ENCODE peak calls at places on chromosomes 16 and 17, in five cellular contexts. One of them, this sample, is unnamed.

GRCh38 chr17:75277664-75278071 is 6.6 kb upstream of the MIF4GD start:
- DNase-seq in NCI-H1694: no peak
- DNase-seq in activated CD4-positive, alpha-beta T cell treated with anti-CD3 and anti-CD28 coated beads for 48 hours: no peak
- DNase-seq in breast epithelium: no peak
- DNase-seq in GM04503: peak; percentile 70
- DNase-seq in this sample: no peak

GRCh38 chr16:47197536-47198179 is 53.9 kb upstream of the NETO2 start:
- DNase-seq in GM04503: peak; percentile 16
- DNase-seq in activated CD4-positive, alpha-beta T cell treated with anti-CD3 and anti-CD28 coated beads for 48 hours: no peak
- DNase-seq in breast epithelium: no peak
- DNase-seq in NCI-H1694: no peak
- DNase-seq in this sample: peak; percentile 21

GRCh38 chr17:50664788-50665458 is 30.2 kb downstream of the ABCC3 start:
- DNase-seq in NCI-H1694: no peak
- DNase-seq in activated CD4-positive, alpha-beta T cell treated with anti-CD3 and anti-CD28 coated beads for 48 hours: no peak
- DNase-seq in breast epithelium: no peak
- DNase-seq in GM04503: no peak
- DNase-seq in this sample: no peak

GRCh38 chr17:62187681-62188080 is 122.6 kb upstream of the MED13 start:
- DNase-seq in NCI-H1694: no peak
- DNase-seq in GM04503: no peak
- DNase-seq in activated CD4-positive, alpha-beta T cell treated with anti-CD3 and anti-CD28 coated beads for 48 hours: no peak
- DNase-seq in breast epithelium: no peak
- DNase-seq in this sample: no peak

GRCh38 chr17:27807567-27808470 is 7.5 kb upstream of the NOS2 start:
- DNase-seq in activated CD4-positive, alpha-beta T cell treated with anti-CD3 and anti-CD28 coated beads for 48 hours: peak; percentile 73
- DNase-seq in GM04503: no peak
- DNase-seq in NCI-H1694: no peak
- DNase-seq in breast epithelium: no peak
- DNase-seq in this sample: no peak

GRCh38 chr17:43994272-43995149 is 9.9 kb upstream of the NAGS start:
- DNase-seq in activated CD4-positive, alpha-beta T cell treated with anti-CD3 and anti-CD28 coated beads for 48 hours: peak; percentile 83
- DNase-seq in NCI-H1694: peak; percentile 60
- DNase-seq in GM04503: no peak
- DNase-seq in breast epithelium: peak; percentile 78
- DNase-seq in this sample: peak; percentile 40

GRCh38 chr16:12531937-12532336 is 271.8 kb downstream of the CPPED1 start:
- DNase-seq in breast epithelium: no peak
- DNase-seq in NCI-H1694: no peak
- DNase-seq in activated CD4-positive, alpha-beta T cell treated with anti-CD3 and anti-CD28 coated beads for 48 hours: peak; percentile 25
- DNase-seq in GM04503: peak; percentile 12
- DNase-seq in this sample: no peak

GRCh38 chr17:64216385-64217248 is 46.4 kb downstream of the TEX2 start:
- DNase-seq in NCI-H1694: no peak
- DNase-seq in breast epithelium: no peak
- DNase-seq in GM04503: no peak
- DNase-seq in activated CD4-positive, alpha-beta T cell treated with anti-CD3 and anti-CD28 coated beads for 48 hours: no peak
- DNase-seq in this sample: no peak

GRCh38 chr17:72117470-72117747 is 3.4 kb upstream of the SOX9 start:
- DNase-seq in breast epithelium: no peak
- DNase-seq in activated CD4-positive, alpha-beta T cell treated with anti-CD3 and anti-CD28 coated beads for 48 hours: no peak
- DNase-seq in GM04503: no peak
- DNase-seq in NCI-H1694: no peak
- DNase-seq in this sample: no peak

GRCh38 chr16:72743011-72743761 is 304.7 kb downstream of the ZFHX3 start:
- DNase-seq in NCI-H1694: no peak
- DNase-seq in GM04503: no peak
- DNase-seq in breast epithelium: no peak
- DNase-seq in activated CD4-positive, alpha-beta T cell treated with anti-CD3 and anti-CD28 coated beads for 48 hours: no peak
- DNase-seq in this sample: no peak

GRCh38 chr16:28257256-28257655 is 35.1 kb upstream of the SBK1 start:
- DNase-seq in NCI-H1694: no peak
- DNase-seq in activated CD4-positive, alpha-beta T cell treated with anti-CD3 and anti-CD28 coated beads for 48 hours: no peak
- DNase-seq in breast epithelium: no peak
- DNase-seq in GM04503: no peak
- DNase-seq in this sample: no peak

GRCh38 chr17:28372203-28372944 is 880 bp downstream of the SARM1 start:
- DNase-seq in breast epithelium: no peak
- DNase-seq in activated CD4-positive, alpha-beta T cell treated with anti-CD3 and anti-CD28 coated beads for 48 hours: peak; percentile 53
- DNase-seq in NCI-H1694: no peak
- DNase-seq in GM04503: no peak
- DNase-seq in this sample: no peak

This sample was measured in tibial nerve.